ENCODE peak calls at places on chromosomes 3 and 15, in ten cellular contexts. F is cardiac fibroblast; P is right cardiac atrium; R is GOT3; H is mesendoderm; D is COR-L47; C is activated T-cell treated with anti-CD3 and anti-CD28 coated beads, Interleukin-2, amount 50 U/mL, for 48 hours; B is neuronal stem cell; A is upper lobe of right lung; Y is stimulated activated CD8-positive, alpha-beta memory T cell treated with anti-CD3 and anti-CD28 coated beads, Interleukin-4, amount 100 ng/mL, for 4 hours. X is an unnamed sample.

GRCh38 chr15:90895571-90896117 is 7.5 kb upstream of the MAN2A2 start:
- DNase-seq in Y (no peak), A (no peak), D (peak), H (peak), P (no peak), B (no peak), R (no peak), C (no peak), F (no peak), X (no peak)

GRCh38 chr3:56291244-56291680 is 177.0 kb downstream of the ERC2 start:
- DNase-seq in H (no peak), C (peak), B (no peak), A (no peak), R (no peak), D (no peak), F (peak), P (no peak), Y (no peak), X (no peak)

GRCh38 chr15:51917493-51917892 is 54.1 kb downstream of the LEO1 start:
- DNase-seq in R (no peak), C (no peak), P (no peak), Y (no peak), H (peak), D (no peak), B (no peak), A (peak), F (peak), X (no peak)

GRCh38 chr3:29759443-29760033 is 478.7 kb downstream of the RBMS3 start:
- DNase-seq in B (peak), F (peak), P (peak), A (no peak), Y (no peak), C (no peak), R (no peak), H (no peak), D (peak), X (no peak)

GRCh38 chr3:131608296-131608695 is 105.5 kb upstream of the MRPL3 start:
- DNase-seq in D (no peak), R (no peak), B (no peak), Y (no peak), P (no peak), F (no peak), H (no peak), C (no peak), A (no peak), X (no peak)

GRCh38 chr3:46829699-46830208 is 33.5 kb downstream of the MYL3 start:
- DNase-seq in F (no peak), D (no peak), Y (no peak), H (peak), R (no peak), P (no peak), B (no peak), A (no peak), C (peak), X (no peak)

GRCh38 chr3:20930034-20930433 is 744.0 kb upstream of the SGO1 start:
- DNase-seq in R (no peak), H (peak), B (no peak), C (no peak), Y (no peak), A (no peak), D (peak), F (peak), P (no peak), X (no peak)

GRCh38 chr3:193605876-193606275 is 12.9 kb downstream of the OPA1 start:
- DNase-seq in C (peak), R (no peak), D (peak), H (peak), P (no peak), Y (peak), B (peak), A (no peak), F (peak), X (no peak)

GRCh38 chr3:70851066-70851465 is 538.6 kb upstream of the MDFIC2 start:
- DNase-seq in P (no peak), A (no peak), C (no peak), B (no peak), F (no peak), R (no peak), H (no peak), Y (no peak), D (no peak), X (no peak)

GRCh38 chr3:52190294-52190841 is 7.6 kb upstream of the ALAS1 start:
- DNase-seq in Y (no peak), F (peak), B (no peak), R (no peak), P (peak), A (no peak), C (no peak), D (no peak), H (no peak), X (no peak)

GRCh38 chr3:58152225-58153015 is 58.4 kb downstream of the DNASE1L3 start:
- DNase-seq in Y (no peak), H (no peak), B (no peak), A (no peak), F (no peak), D (no peak), C (no peak), P (no peak), R (no peak), X (no peak)

X was measured in ascending aorta.